ENCODE peak calls at places on chromosomes 4 and X, in five cellular contexts. One of them, this sample, is unnamed.

GRCh38 chrX:96372313-96373046 is 312.2 kb upstream of the DIAPH2 start:
- DNase-seq in WERI-Rb-1: no peak
- DNase-seq in BE2C: no peak
- DNase-seq in CD4-positive, alpha-beta T cell: no peak
- DNase-seq in transverse colon: no peak
- DNase-seq in this sample: peak

GRCh38 chr4:20192754-20193521 is 58.8 kb upstream of the SLIT2 start:
- DNase-seq in WERI-Rb-1: no peak
- DNase-seq in BE2C: no peak
- DNase-seq in CD4-positive, alpha-beta T cell: no peak
- DNase-seq in transverse colon: no peak
- DNase-seq in this sample: no peak

GRCh38 chr4:30767147-30767546 is 47.0 kb downstream of the PCDH7 start:
- DNase-seq in WERI-Rb-1: no peak
- DNase-seq in BE2C: no peak
- DNase-seq in CD4-positive, alpha-beta T cell: no peak
- DNase-seq in transverse colon: no peak
- DNase-seq in this sample: no peak

GRCh38 chrX:150038977-150039599 is 100.8 kb upstream of the EOLA2 start:
- DNase-seq in WERI-Rb-1: no peak
- DNase-seq in BE2C: no peak
- DNase-seq in CD4-positive, alpha-beta T cell: no peak
- DNase-seq in transverse colon: no peak
- DNase-seq in this sample: no peak

GRCh38 chr4:112266823-112267222 is 18.9 kb downstream of the TIFA start:
- DNase-seq in WERI-Rb-1: no peak
- DNase-seq in BE2C: no peak
- DNase-seq in CD4-positive, alpha-beta T cell: no peak
- DNase-seq in transverse colon: no peak
- DNase-seq in this sample: no peak

GRCh38 chr4:8329859-8330761 is 60.6 kb downstream of the HTRA3 start:
- DNase-seq in WERI-Rb-1: peak
- DNase-seq in BE2C: peak
- DNase-seq in CD4-positive, alpha-beta T cell: no peak
- DNase-seq in transverse colon: peak
- DNase-seq in this sample: no peak

GRCh38 chrX:1595711-1596060 is 4.3 kb downstream of the AKAP17A start:
- DNase-seq in WERI-Rb-1: no peak
- DNase-seq in BE2C: no peak
- DNase-seq in CD4-positive, alpha-beta T cell: no peak
- DNase-seq in transverse colon: no peak
- DNase-seq in this sample: no peak

GRCh38 chr4:2284934-2285664 is 23.2 kb upstream of the MXD4 start:
- DNase-seq in WERI-Rb-1: no peak
- DNase-seq in BE2C: peak
- DNase-seq in CD4-positive, alpha-beta T cell: no peak
- DNase-seq in transverse colon: no peak
- DNase-seq in this sample: no peak

GRCh38 chr4:176377705-176378302 is 58.0 kb downstream of the SPCS3 start:
- DNase-seq in WERI-Rb-1: no peak
- DNase-seq in BE2C: no peak
- DNase-seq in CD4-positive, alpha-beta T cell: no peak
- DNase-seq in transverse colon: no peak
- DNase-seq in this sample: no peak
- TF ChIP-seq CTCF in WERI-Rb-1: peak
- TF ChIP-seq CTCF in BE2C: peak
- TF ChIP-seq CTCF in CD4-positive, alpha-beta T cell: no peak
- TF ChIP-seq CTCF in transverse colon: peak
- TF ChIP-seq CTCF in this sample: peak

GRCh38 chrX:12269484-12269883 is 131.2 kb downstream of the FRMPD4 start:
- DNase-seq in WERI-Rb-1: no peak
- DNase-seq in BE2C: no peak
- DNase-seq in CD4-positive, alpha-beta T cell: no peak
- DNase-seq in transverse colon: no peak
- DNase-seq in this sample: no peak
- TF ChIP-seq CTCF in WERI-Rb-1: no peak
- TF ChIP-seq CTCF in BE2C: no peak
- TF ChIP-seq CTCF in CD4-positive, alpha-beta T cell: no peak
- TF ChIP-seq CTCF in transverse colon: no peak
- TF ChIP-seq CTCF in this sample: no peak

GRCh38 chr4:69617083-69617694 is 22.3 kb downstream of the UGT2A2 start:
- DNase-seq in WERI-Rb-1: peak
- DNase-seq in BE2C: no peak
- DNase-seq in CD4-positive, alpha-beta T cell: no peak
- DNase-seq in transverse colon: no peak
- DNase-seq in this sample: peak
- TF ChIP-seq CTCF in WERI-Rb-1: peak
- TF ChIP-seq CTCF in BE2C: peak
- TF ChIP-seq CTCF in CD4-positive, alpha-beta T cell: no peak
- TF ChIP-seq CTCF in transverse colon: peak
- TF ChIP-seq CTCF in this sample: peak

DNA sequence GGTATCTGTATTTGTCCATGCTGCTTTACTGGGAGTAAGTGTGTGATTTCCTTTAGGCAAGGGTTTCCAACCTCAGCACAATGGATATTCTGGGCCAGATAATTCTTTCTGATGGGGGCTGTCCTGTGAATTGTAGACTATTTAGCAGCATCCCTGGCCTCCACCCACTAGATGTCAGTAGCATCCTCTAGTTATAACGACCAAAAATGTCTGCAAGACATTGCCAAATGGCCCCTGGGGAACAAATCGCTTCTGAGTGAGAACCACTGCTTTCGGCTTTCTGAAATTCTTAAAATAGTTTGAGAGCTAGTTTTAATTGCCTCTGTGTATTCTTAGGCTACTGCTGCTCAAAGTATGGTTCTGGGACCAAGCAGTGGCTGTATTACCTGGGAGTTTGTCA is 81.2 kb upstream of the GPM6B start:
- DNase-seq in WERI-Rb-1: peak
- DNase-seq in BE2C: peak
- DNase-seq in CD4-positive, alpha-beta T cell: no peak
- DNase-seq in transverse colon: no peak
- DNase-seq in this sample: no peak
- TF ChIP-seq CTCF in WERI-Rb-1: peak
- TF ChIP-seq CTCF in BE2C: peak
- TF ChIP-seq CTCF in CD4-positive, alpha-beta T cell: no peak
- TF ChIP-seq CTCF in transverse colon: no peak
- TF ChIP-seq CTCF in this sample: peak

GRCh38 chrX:8879750-8880149 is 78.6 kb upstream of the FAM9A start:
- DNase-seq in WERI-Rb-1: peak
- DNase-seq in BE2C: peak
- DNase-seq in CD4-positive, alpha-beta T cell: peak
- DNase-seq in transverse colon: peak
- DNase-seq in this sample: peak
- TF ChIP-seq CTCF in WERI-Rb-1: peak
- TF ChIP-seq CTCF in BE2C: peak
- TF ChIP-seq CTCF in CD4-positive, alpha-beta T cell: peak
- TF ChIP-seq CTCF in transverse colon: peak
- TF ChIP-seq CTCF in this sample: peak

GRCh38 chr4:56129431-56129861 is 180.7 kb downstream of the CEP135 start:
- DNase-seq in WERI-Rb-1: peak
- DNase-seq in BE2C: peak
- DNase-seq in CD4-positive, alpha-beta T cell: no peak
- DNase-seq in transverse colon: peak
- DNase-seq in this sample: no peak
- TF ChIP-seq CTCF in WERI-Rb-1: peak
- TF ChIP-seq CTCF in BE2C: peak
- TF ChIP-seq CTCF in CD4-positive, alpha-beta T cell: no peak
- TF ChIP-seq CTCF in transverse colon: peak
- TF ChIP-seq CTCF in this sample: peak

GRCh38 chr4:186724048-186724860 is 598 bp upstream of the FAT1 start:
- DNase-seq in WERI-Rb-1: no peak
- DNase-seq in BE2C: no peak
- DNase-seq in CD4-positive, alpha-beta T cell: no peak
- DNase-seq in transverse colon: peak
- DNase-seq in this sample: peak

GRCh38 chr4:186717556-186717955 is 6.1 kb downstream of the FAT1 start:
- DNase-seq in WERI-Rb-1: no peak
- DNase-seq in BE2C: no peak
- DNase-seq in CD4-positive, alpha-beta T cell: no peak
- DNase-seq in transverse colon: no peak
- DNase-seq in this sample: no peak

GRCh38 chr4:186722856-186723206 is 825 bp downstream of the FAT1 start:
- DNase-seq in WERI-Rb-1: no peak
- DNase-seq in BE2C: no peak
- DNase-seq in CD4-positive, alpha-beta T cell: no peak
- DNase-seq in transverse colon: no peak
- DNase-seq in this sample: no peak

GRCh38 chr4:186723207-186724047 is at the start of gene FAT1:
- DNase-seq in WERI-Rb-1: no peak
- DNase-seq in BE2C: peak
- DNase-seq in CD4-positive, alpha-beta T cell: no peak
- DNase-seq in transverse colon: peak
- DNase-seq in this sample: peak

GRCh38 chr4:186719925-186720694 is 3.5 kb downstream of the FAT1 start:
- DNase-seq in WERI-Rb-1: no peak
- DNase-seq in BE2C: peak
- DNase-seq in CD4-positive, alpha-beta T cell: no peak
- DNase-seq in transverse colon: no peak
- DNase-seq in this sample: peak
- TF ChIP-seq CTCF in WERI-Rb-1: peak
- TF ChIP-seq CTCF in BE2C: peak
- TF ChIP-seq CTCF in CD4-positive, alpha-beta T cell: no peak
- TF ChIP-seq CTCF in transverse colon: peak
- TF ChIP-seq CTCF in this sample: peak

DNA sequence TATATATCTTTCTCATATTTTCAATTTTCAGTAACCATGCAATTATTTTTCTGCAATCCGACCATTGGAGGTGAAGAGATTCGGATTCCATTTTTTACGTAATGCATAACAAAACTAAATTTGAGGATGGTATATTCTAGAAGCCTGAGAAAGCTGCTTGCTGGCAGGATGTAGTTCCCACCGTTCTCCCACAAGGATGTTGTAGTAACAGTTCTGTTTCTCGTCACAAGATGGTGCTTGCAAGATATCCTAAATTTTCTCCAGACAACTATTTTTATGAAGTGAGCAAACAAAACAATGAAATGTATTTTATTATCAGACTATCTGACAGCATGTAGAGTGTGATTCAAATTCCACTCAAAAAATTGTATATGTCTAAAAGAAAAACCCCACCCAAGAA is 10.7 kb downstream of the PWWP3B start:
- DNase-seq in WERI-Rb-1: no peak
- DNase-seq in BE2C: no peak
- DNase-seq in CD4-positive, alpha-beta T cell: no peak
- DNase-seq in transverse colon: no peak
- DNase-seq in this sample: no peak
- TF ChIP-seq CTCF in WERI-Rb-1: no peak
- TF ChIP-seq CTCF in BE2C: no peak
- TF ChIP-seq CTCF in CD4-positive, alpha-beta T cell: no peak
- TF ChIP-seq CTCF in transverse colon: no peak
- TF ChIP-seq CTCF in this sample: no peak

This sample was measured in neural crest cell.